ENCODE peak calls at places on chromosome 13, in eight cellular contexts. R, U, A, X, J, W, T and I are unnamed samples. For H3K4me1, the result is how much of the 10 kb centered on the place peaks cover.

GRCh38 chr13:50366488-50367174 is 351.4 kb downstream of the KCNRG start:
- DNase-seq in X (no peak), T (no peak), R (no peak), W (no peak), A (no peak), U (no peak), J (no peak), I (no peak)

GRCh38 chr13:40389081-40389641 is 277.3 kb downstream of the FOXO1 start:
- DNase-seq in J (no peak), W (no peak), R (no peak), T (no peak), U (no peak), A (no peak), X (peak), I (no peak)

GRCh38 chr13:52169839-52170238 is 10.4 kb upstream of the NEK3 start:
- DNase-seq in A (no peak), U (no peak), W (no peak), J (no peak), X (no peak), T (no peak), R (no peak), I (no peak)

GRCh38 chr13:88022826-88023225 is 351.7 kb downstream of the SLITRK5 start:
- DNase-seq in W (no peak), A (no peak), U (no peak), T (no peak), J (no peak), R (no peak), X (no peak), I (no peak)

GRCh38 chr13:21010621-21011020 is 50.8 kb downstream of the LATS2 start:
- DNase-seq in A (no peak), T (no peak), R (no peak), J (no peak), X (peak), U (no peak), W (peak), I (no peak)

GRCh38 chr13:95185851-95186250 is 115.4 kb downstream of the ABCC4 start:
- DNase-seq in U (no peak), J (no peak), T (no peak), A (no peak), R (no peak), X (no peak), W (no peak), I (no peak)

GRCh38 chr13:80921971-80922370 is 581.0 kb upstream of the SPRY2 start:
- DNase-seq in W (no peak), J (no peak), X (no peak), A (no peak), T (no peak), R (no peak), U (no peak), I (no peak)

GRCh38 chr13:30744056-30744684 is 8.8 kb downstream of the ALOX5AP start:
- DNase-seq in T (peak), W (peak), A (no peak), R (no peak), J (no peak), U (no peak), X (peak), I (peak)

GRCh38 chr13:106132216-106132615 is 403.2 kb downstream of the EFNB2 start:
- DNase-seq in U (no peak), X (no peak), T (no peak), J (no peak), R (no peak), W (no peak), A (no peak), I (no peak)

GRCh38 chr13:22801402-22802003 is 379.3 kb upstream of the SGCG start:
- DNase-seq in T (no peak), X (peak), U (no peak), R (no peak), J (no peak), W (peak), A (no peak), I (no peak)

GRCh38 chr13:77544365-77544764 is 8.9 kb downstream of the SCEL start:
- DNase-seq in T (no peak), W (no peak), J (no peak), A (no peak), X (no peak), U (peak), R (peak), I (no peak)

GRCh38 chr13:35957996-35958395 is 173.2 kb downstream of the DCLK1 start:
- DNase-seq in A (no peak), U (no peak), W (no peak), X (no peak), J (no peak), R (no peak), T (no peak), I (no peak)

GRCh38 chr13:53242015-53242414 is 213.4 kb downstream of the OLFM4 start:
- DNase-seq in W (no peak), U (no peak), A (no peak), X (no peak), J (no peak), R (no peak), T (no peak), I (no peak)

GRCh38 chr13:105035092-105035491 is 1500.4 kb downstream of the EFNB2 start:
- DNase-seq in R (no peak), A (no peak), J (no peak), W (no peak), T (no peak), U (no peak), X (no peak), I (no peak)

GRCh38 chr13:41455725-41456419 is 1.5 kb upstream of the RGCC start:
- DNase-seq in T (no peak), X (no peak), W (no peak), A (no peak), U (no peak), J (peak), R (no peak), I (no peak)

GRCh38 chr13:49679244-49679643 is 12.0 kb downstream of the EBPL start:
- DNase-seq in A (no peak), T (no peak), X (peak), J (no peak), U (no peak), R (no peak), W (peak), I (no peak)

GRCh38 chr13:95201814-95202521 is 99.3 kb downstream of the ABCC4 start:
- DNase-seq in X (no peak), W (peak), R (no peak), J (no peak), T (no peak), A (no peak), U (no peak), I (no peak)

GRCh38 chr13:112900691-112901091 is 68.3 kb upstream of the MCF2L start:
- DNase-seq in R (no peak), X (no peak), T (no peak), U (no peak), J (no peak), A (no peak), W (no peak), I (no peak)

GRCh38 chr13:105232403-105232802 is 1303.1 kb downstream of the EFNB2 start:
- DNase-seq in T (no peak), X (no peak), A (no peak), J (no peak), U (no peak), R (no peak), W (no peak), I (no peak)

GRCh38 chr13:102846261-102847015 is 606 bp downstream of the ERCC5 start:
- DNase-seq in R (peak), X (peak), W (peak), U (peak), J (no peak), T (peak), A (no peak), I (peak)

GRCh38 chr13:57748096-57748495 is 116.6 kb downstream of the PCDH17 start:
- DNase-seq in R (no peak), T (no peak), X (no peak), J (no peak), A (no peak), U (no peak), W (no peak), I (no peak)

GRCh38 chr13:59176775-59177174 is 987.0 kb downstream of the DIAPH3 start:
- DNase-seq in X (peak), U (no peak), T (no peak), W (no peak), R (no peak), J (no peak), A (no peak), I (no peak)
- TF ChIP-seq CTCF in X (peak), U (no peak), T (no peak), W (peak), R (peak), J (peak), A (no peak), I (no peak)

GRCh38 chr13:44304433-44304725 is 69.2 kb upstream of the SERP2 start:
- DNase-seq in W (no peak), A (no peak), R (no peak), J (no peak), X (no peak), T (no peak), U (no peak), I (no peak)

GRCh38 chr13:44302233-44302632 is 71.4 kb upstream of the SERP2 start:
- DNase-seq in W (no peak), T (no peak), U (no peak), X (no peak), J (no peak), R (no peak), A (no peak), I (no peak)

GRCh38 chr13:44303681-44304432 is 69.8 kb upstream of the SERP2 start:
- DNase-seq in T (no peak), W (no peak), U (no peak), R (peak), J (no peak), A (no peak), X (no peak), I (no peak)

GRCh38 chr13:44301639-44302015 is 72.0 kb upstream of the SERP2 start:
- DNase-seq in R (no peak), W (no peak), A (no peak), T (no peak), X (no peak), U (no peak), J (no peak), I (no peak)

DNA sequence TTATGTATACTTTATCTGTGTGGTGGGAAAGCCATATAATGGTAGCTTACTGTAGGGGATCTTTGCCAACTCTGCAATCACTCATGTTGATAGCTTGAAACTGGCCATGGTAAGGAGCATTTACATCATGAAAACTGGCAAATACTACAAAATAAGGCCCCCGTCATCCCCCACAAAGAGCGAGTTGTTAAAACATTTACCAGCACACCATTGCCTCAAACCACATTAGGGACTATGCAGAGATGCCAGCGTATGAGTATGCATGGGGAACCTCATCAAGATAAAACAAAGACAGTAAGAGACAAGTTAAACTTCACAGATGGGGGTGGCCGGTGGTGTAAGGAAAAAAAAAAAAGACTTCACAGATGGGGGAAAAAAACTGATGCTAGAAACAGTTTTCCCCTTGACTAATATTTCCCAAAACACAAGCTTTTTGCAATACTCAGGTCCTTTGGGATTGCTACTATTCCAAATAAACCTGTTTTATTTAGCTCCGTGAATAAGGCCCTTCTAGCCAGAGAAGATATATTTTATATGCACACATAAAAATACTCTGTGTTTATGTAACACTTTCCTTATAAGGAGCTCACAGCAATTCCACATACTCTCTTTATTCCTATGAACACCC is 70.6 kb upstream of the SERP2 start:
- DNase-seq in U (no peak), R (no peak), W (peak), J (no peak), X (no peak), T (no peak), A (no peak), I (no peak)
- H3K4me1 ChIP-seq in U (under half), R (half or more), W (under half), J (under half), X (under half), T (under half), A (half or more), I (under half)

GRCh38 chr13:97189943-97190342 is 32.2 kb upstream of the MBNL2 start:
- DNase-seq in R (no peak), J (no peak), X (no peak), A (no peak), U (no peak), W (no peak), T (no peak), I (no peak)
- TF ChIP-seq CTCF in R (no peak), J (no peak), X (no peak), A (no peak), U (no peak), W (no peak), T (no peak), I (no peak)

GRCh38 chr13:29204651-29205050 is 384.5 kb downstream of the MTUS2 start:
- DNase-seq in X (no peak), R (no peak), W (no peak), U (no peak), T (no peak), A (no peak), J (no peak), I (no peak)
- H3K4me1 ChIP-seq in X (under half), R (under half), W (under half), U (under half), T (under half), A (under half), J (under half), I (under half)

GRCh38 chr13:19962894-19963293 is 4.4 kb downstream of the ZMYM2 start:
- DNase-seq in R (no peak), X (no peak), W (no peak), T (no peak), U (no peak), A (no peak), J (no peak), I (peak)
- TF ChIP-seq CTCF in R (no peak), X (no peak), W (no peak), T (no peak), U (no peak), A (no peak), J (no peak), I (no peak)

DNA sequence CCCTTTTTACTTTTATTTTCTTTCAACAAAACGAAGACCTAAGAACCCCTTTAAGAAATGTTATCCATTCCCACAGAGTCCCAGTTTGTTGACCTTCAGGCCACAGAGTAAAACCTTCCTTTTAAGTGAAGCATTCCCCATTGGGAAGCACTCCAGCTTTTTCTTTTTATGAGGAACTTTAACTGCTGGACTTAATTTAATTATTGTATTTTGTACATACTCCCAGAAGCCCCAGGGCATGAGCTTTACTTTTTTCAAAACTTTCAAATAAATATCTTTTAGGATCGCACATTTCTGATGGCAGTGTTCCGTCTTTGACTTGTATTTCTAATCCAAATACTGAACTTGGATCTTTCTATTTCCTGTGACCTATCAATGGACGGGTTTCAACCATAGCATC is 68.9 kb downstream of the ZIC5 start:
- DNase-seq in J (no peak), U (no peak), A (no peak), R (no peak), X (no peak), T (no peak), W (no peak), I (no peak)
- H3K4me1 ChIP-seq in J (under half), U (under half), A (under half), R (under half), X (under half), T (under half), W (under half), I (under half)